ENCODE peak calls at places on chromosomes 13 and 19, in five cellular contexts. J is body of pancreas, Z is HepG2, L is sigmoid colon, S is right lobe of liver. N is an unnamed sample.

GRCh38 chr19:29487432-29487831 is 38.4 kb upstream of the VSTM2B start:
- DNase-seq in L (peak; percentile 30), Z (no peak), S (no peak), J (no peak), N (no peak)

GRCh38 chr13:93066187-93066586 is 160.4 kb upstream of the GPC6 start:
- DNase-seq in S (no peak), L (no peak), Z (no peak), J (no peak), N (no peak)

GRCh38 chr13:52128714-52129700 is at the start of gene NEK5:
- DNase-seq in J (peak; percentile 69), S (peak; percentile 80), L (peak; percentile 70), Z (peak; percentile 49), N (peak; percentile 47)

GRCh38 chr13:90868321-90868920 is 479.1 kb upstream of the MIR17HG start:
- DNase-seq in L (no peak), Z (peak; percentile 3), J (peak; percentile 26), S (no peak), N (no peak)

GRCh38 chr19:15091918-15092753 is 10.1 kb downstream of the OR1I1 start:
- DNase-seq in J (peak; percentile 61), Z (peak; percentile 66), L (peak; percentile 66), S (no peak), N (peak; percentile 72)

GRCh38 chr19:40798223-40798996 is 581 bp upstream of the EGLN2 start:
- DNase-seq in J (peak; percentile 100), Z (peak; percentile 99), L (peak; percentile 100), S (peak; percentile 100), N (peak; percentile 99)

GRCh38 chr13:61414686-61415664 is 674 bp downstream of the PCDH20 start:
- DNase-seq in J (peak; percentile 22), S (peak; percentile 83), L (peak; percentile 61), Z (peak; percentile 26), N (peak; percentile 7)

GRCh38 chr13:94188173-94188869 is 291.2 kb downstream of the DCT start:
- DNase-seq in L (no peak), S (no peak), J (no peak), Z (no peak), N (no peak)

GRCh38 chr13:26558074-26558805 is 757 bp downstream of the WASF3 start:
- DNase-seq in Z (no peak), J (peak; percentile 24), S (no peak), L (no peak), N (no peak)

GRCh38 chr13:35388456-35388855 is 88.0 kb downstream of the MAB21L1 start:
- DNase-seq in J (no peak), L (no peak), Z (no peak), S (no peak), N (no peak)

GRCh38 chr19:44752816-44753618 is 4.5 kb downstream of the BCL3 start:
- DNase-seq in L (peak; percentile 94), J (peak; percentile 90), Z (peak; percentile 50), S (peak; percentile 97), N (peak; percentile 97)

GRCh38 chr19:44755219-44755618 is 6.7 kb downstream of the BCL3 start:
- DNase-seq in S (no peak), Z (no peak), J (no peak), L (no peak), N (no peak)

GRCh38 chr19:44753619-44753931 is 5.1 kb downstream of the BCL3 start:
- DNase-seq in L (no peak), Z (no peak), S (no peak), J (no peak), N (no peak)

GRCh38 chr19:44754743-44755066 is 6.2 kb downstream of the BCL3 start:
- DNase-seq in S (no peak), L (no peak), Z (no peak), J (no peak), N (no peak)

GRCh38 chr19:44753932-44754742 is 5.6 kb downstream of the BCL3 start:
- DNase-seq in S (peak; percentile 97), L (peak; percentile 97), J (peak; percentile 92), Z (no peak), N (peak; percentile 82)
- TF ChIP-seq POLR2A in S (peak; percentile 79), L (peak; percentile 49), J (peak; percentile 77), Z (no peak), N (no peak)

GRCh38 chr19:12938054-12938535 is 314 bp upstream of the CALR start:
- DNase-seq in J (peak; percentile 99), Z (peak; percentile 98), L (peak; percentile 100), S (peak; percentile 99), N (peak; percentile 96)

GRCh38 chr19:12939292-12939606 is 840 bp downstream of the CALR start:
- DNase-seq in L (peak; percentile 78), S (peak; percentile 56), Z (no peak), J (no peak), N (no peak)

GRCh38 chr19:12939908-12940533 is 1.6 kb downstream of the CALR start:
- DNase-seq in S (no peak), Z (no peak), J (no peak), L (no peak), N (no peak)

GRCh38 chr19:12937243-12938053 is 961 bp upstream of the CALR start:
- DNase-seq in S (peak; percentile 64), Z (peak; percentile 43), J (no peak), L (peak; percentile 88), N (peak; percentile 68)

GRCh38 chr19:12938536-12939291 is at the start of gene CALR:
- DNase-seq in Z (no peak), S (no peak), J (peak; percentile 52), L (peak; percentile 76), N (peak; percentile 37)
- TF ChIP-seq POLR2A in Z (peak; percentile 99), S (peak; percentile 100), J (peak; percentile 100), L (peak; percentile 99), N (peak; percentile 93)

GRCh38 chr19:30824809-30825208 is 452.6 kb downstream of the ZNF536 start:
- DNase-seq in J (no peak), L (no peak), S (no peak), Z (no peak), N (no peak)
- TF ChIP-seq POLR2A in J (no peak), L (no peak), S (no peak), Z (no peak), N (no peak)

GRCh38 chr13:71865858-71866172 is 1.2 kb downstream of the DACH1 start:
- DNase-seq in L (peak; percentile 62), S (peak; percentile 55), Z (no peak), J (no peak), N (no peak)

GRCh38 chr13:71866173-71867091 is 572 bp downstream of the DACH1 start:
- DNase-seq in J (peak; percentile 38), Z (no peak), S (peak; percentile 60), L (no peak), N (no peak)

GRCh38 chr13:71864981-71865857 is 1.8 kb downstream of the DACH1 start:
- DNase-seq in S (peak; percentile 61), J (peak; percentile 15), L (peak; percentile 55), Z (no peak), N (no peak)

GRCh38 chr13:71863249-71863648 is 3.8 kb downstream of the DACH1 start:
- DNase-seq in J (no peak), S (no peak), Z (no peak), L (no peak), N (no peak)

GRCh38 chr13:71864094-71864980 is 2.7 kb downstream of the DACH1 start:
- DNase-seq in J (peak; percentile 36), S (peak; percentile 60), Z (no peak), L (peak; percentile 57), N (no peak)
- TF ChIP-seq POLR2A in J (peak; percentile 33), S (no peak), Z (no peak), L (no peak), N (no peak)

GRCh38 chr19:10137751-10138682 is 18.3 kb upstream of the EIF3G start:
- DNase-seq in L (no peak), S (no peak), Z (no peak), J (no peak), N (no peak)
- TF ChIP-seq POLR2A in L (no peak), S (no peak), Z (no peak), J (no peak), N (no peak)

GRCh38 chr19:44553478-44554171 is 24.1 kb upstream of the CEACAM20 start:
- DNase-seq in S (no peak), L (no peak), Z (no peak), J (no peak), N (no peak)
- TF ChIP-seq POLR2A in S (no peak), L (no peak), Z (no peak), J (no peak), N (no peak)

N was measured in A549.